ENCODE peak calls at places on chromosomes 2 and 18, in four cellular contexts. S is NCI-H774, L is MCF 10A, P is GM23248. W is an unnamed sample.

GRCh38 chr2:237532225-237532624 is 34.1 kb upstream of the PRLH start:
- DNase-seq in P (no peak), S (no peak), L (no peak), W (no peak)

GRCh38 chr2:183927367-183928355 is 670.7 kb upstream of the ZNF804A start:
- DNase-seq in S (no peak), L (peak), P (peak), W (peak)

GRCh38 chr2:177352441-177353070 is 40.0 kb upstream of the AGPS start:
- DNase-seq in S (no peak), P (peak), L (no peak), W (no peak)

GRCh38 chr2:241279413-241279812 is 36.1 kb downstream of the HDLBP start:
- DNase-seq in S (no peak), P (peak), L (no peak), W (peak)

GRCh38 chr2:202944403-202944802 is 32.3 kb downstream of the CARF start:
- DNase-seq in S (no peak), L (peak), P (peak), W (peak)

GRCh38 chr2:239726631-239727181 is 298.4 kb downstream of the NDUFA10 start:
- DNase-seq in P (no peak), S (no peak), L (no peak), W (no peak)

GRCh38 chr2:138274421-138275291 is 226.9 kb upstream of the SPOPL start:
- DNase-seq in S (no peak), P (peak), L (peak), W (peak)

GRCh38 chr2:197209742-197210408 is 100.7 kb downstream of the ANKRD44 start:
- DNase-seq in P (no peak), S (no peak), L (no peak), W (no peak)

GRCh38 chr2:98269830-98270229 is 76.4 kb upstream of the CNGA3 start:
- DNase-seq in S (no peak), P (peak), L (no peak), W (peak)

GRCh38 chr2:15178946-15179345 is 382.2 kb downstream of the NBAS start:
- DNase-seq in P (no peak), S (no peak), L (no peak), W (no peak)

GRCh38 chr2:224584768-224585204 is 377 bp downstream of the CUL3 start:
- DNase-seq in S (no peak), P (peak), L (peak), W (no peak)

GRCh38 chr2:171522057-171522803 is at the start of gene CYBRD1:
- DNase-seq in S (no peak), L (peak), P (peak), W (peak)

GRCh38 chr2:111139637-111140317 is 19.1 kb downstream of the BCL2L11 start:
- DNase-seq in P (peak), L (peak), S (peak), W (peak)

GRCh38 chr2:46058140-46058539 is 239.1 kb upstream of the EPAS1 start:
- DNase-seq in S (no peak), L (no peak), P (no peak), W (no peak)

GRCh38 chr2:225895126-225895525 is 495.6 kb downstream of the NYAP2 start:
- DNase-seq in L (no peak), S (no peak), P (peak), W (peak)

GRCh38 chr2:216984937-216985336 is 125.1 kb upstream of the TNP1 start:
- DNase-seq in P (no peak), S (no peak), L (no peak), W (no peak)

GRCh38 chr18:4870177-4870773 is 326.8 kb downstream of the AKAIN1 start:
- DNase-seq in S (no peak), L (no peak), P (no peak), W (no peak)

GRCh38 chr2:175282300-175282699 is 100.8 kb upstream of the ATP5MC3 start:
- DNase-seq in P (peak), S (peak), L (peak), W (peak)

GRCh38 chr2:186105016-186105415 is 366.4 kb downstream of the FSIP2 start:
- DNase-seq in S (no peak), L (no peak), P (peak), W (peak)

GRCh38 chr2:88608184-88608583 is 19.1 kb downstream of the EIF2AK3 start:
- DNase-seq in S (no peak), P (no peak), L (no peak), W (no peak)

GRCh38 chr18:42510540-42510939 is 555.5 kb downstream of the PIK3C3 start:
- DNase-seq in P (no peak), S (no peak), L (no peak), W (no peak)

GRCh38 chr2:190069936-190070696 is 7.6 kb upstream of the MSTN start:
- DNase-seq in L (peak), P (peak), S (no peak), W (peak)

GRCh38 chr18:49250819-49251388 is 209.5 kb downstream of the DYM start:
- DNase-seq in P (peak), S (no peak), L (peak), W (peak)

GRCh38 chr2:79770926-79771325 is 258.1 kb downstream of the CTNNA2 start:
- DNase-seq in S (no peak), P (no peak), L (no peak), W (no peak)

GRCh38 chr2:1887915-1888314 is 143.6 kb upstream of the PXDN start:
- DNase-seq in S (no peak), P (peak), L (peak), W (no peak)

GRCh38 chr18:60554961-60555360 is 182.4 kb upstream of the MC4R start:
- DNase-seq in P (no peak), S (peak), L (no peak), W (no peak)

GRCh38 chr2:215898363-215898762 is 115.0 kb downstream of the MREG start:
- DNase-seq in S (no peak), L (no peak), P (peak), W (no peak)